ENCODE peak calls at places on chromosomes 16 and 17, in eight cellular contexts. One of them, this sample, is unnamed.

GRCh38 chr17:32719702-32720101 is 157.2 kb downstream of the MYO1D start:
- DNase-seq in heart right ventricle: no peak
- DNase-seq in GM06990: no peak
- DNase-seq in cardiac fibroblast: no peak
- DNase-seq in mucosa of descending colon: no peak
- DNase-seq in uterus: no peak
- DNase-seq in ovary: no peak
- DNase-seq in AG04450: no peak
- DNase-seq in this sample: no peak

GRCh38 chr16:21233521-21234150 is at the start of gene ANKS4B:
- DNase-seq in mucosa of descending colon: no peak
- DNase-seq in cardiac fibroblast: no peak
- DNase-seq in GM06990: no peak
- DNase-seq in heart right ventricle: no peak
- DNase-seq in AG04450: no peak
- DNase-seq in uterus: no peak
- DNase-seq in ovary: no peak
- DNase-seq in this sample: no peak

GRCh38 chr16:23280483-23280967 is 21.6 kb upstream of the SCNN1B start:
- DNase-seq in heart right ventricle: no peak
- DNase-seq in AG04450: no peak
- DNase-seq in uterus: no peak
- DNase-seq in ovary: no peak
- DNase-seq in GM06990: no peak
- DNase-seq in cardiac fibroblast: no peak
- DNase-seq in mucosa of descending colon: no peak
- DNase-seq in this sample: no peak

GRCh38 chr17:1931759-1932579 is 93.2 kb downstream of the RTN4RL1 start:
- DNase-seq in uterus: no peak
- DNase-seq in ovary: no peak
- DNase-seq in heart right ventricle: peak; percentile 25
- DNase-seq in GM06990: no peak
- DNase-seq in AG04450: no peak
- DNase-seq in mucosa of descending colon: no peak
- DNase-seq in cardiac fibroblast: no peak
- DNase-seq in this sample: no peak

GRCh38 chr17:75105269-75106080 is 4.3 kb upstream of the ARMC7 start:
- DNase-seq in heart right ventricle: no peak
- DNase-seq in cardiac fibroblast: peak; percentile 49
- DNase-seq in AG04450: no peak
- DNase-seq in uterus: no peak
- DNase-seq in ovary: no peak
- DNase-seq in GM06990: no peak
- DNase-seq in mucosa of descending colon: no peak
- DNase-seq in this sample: peak; percentile 71

GRCh38 chr16:81315271-81316175 is 761 bp downstream of the GAN start:
- DNase-seq in uterus: peak; percentile 54
- DNase-seq in mucosa of descending colon: peak; percentile 75
- DNase-seq in ovary: peak; percentile 52
- DNase-seq in AG04450: no peak
- DNase-seq in heart right ventricle: peak; percentile 53
- DNase-seq in cardiac fibroblast: peak; percentile 51
- DNase-seq in GM06990: peak; percentile 59
- DNase-seq in this sample: peak; percentile 53

GRCh38 chr17:29760279-29760721 is 137.6 kb upstream of the CORO6 start:
- DNase-seq in ovary: no peak
- DNase-seq in AG04450: no peak
- DNase-seq in mucosa of descending colon: no peak
- DNase-seq in GM06990: peak; percentile 54
- DNase-seq in heart right ventricle: no peak
- DNase-seq in cardiac fibroblast: peak; percentile 52
- DNase-seq in uterus: no peak
- DNase-seq in this sample: peak; percentile 87

GRCh38 chr17:58702045-58702476 is 9.7 kb downstream of the RAD51C start:
- DNase-seq in heart right ventricle: no peak
- DNase-seq in mucosa of descending colon: no peak
- DNase-seq in ovary: no peak
- DNase-seq in cardiac fibroblast: no peak
- DNase-seq in uterus: no peak
- DNase-seq in AG04450: no peak
- DNase-seq in GM06990: peak; percentile 68
- DNase-seq in this sample: peak; percentile 83

GRCh38 chr16:88454315-88455057 is 1.4 kb downstream of the ZFPM1 start:
- DNase-seq in ovary: no peak
- DNase-seq in cardiac fibroblast: peak; percentile 13
- DNase-seq in AG04450: no peak
- DNase-seq in uterus: no peak
- DNase-seq in heart right ventricle: no peak
- DNase-seq in GM06990: peak; percentile 61
- DNase-seq in mucosa of descending colon: peak; percentile 80
- DNase-seq in this sample: peak; percentile 69

GRCh38 chr16:84687715-84688114 is 12.1 kb upstream of the USP10 start:
- DNase-seq in heart right ventricle: no peak
- DNase-seq in AG04450: peak; percentile 67
- DNase-seq in GM06990: peak; percentile 64
- DNase-seq in mucosa of descending colon: no peak
- DNase-seq in ovary: no peak
- DNase-seq in uterus: no peak
- DNase-seq in cardiac fibroblast: peak; percentile 98
- DNase-seq in this sample: peak; percentile 91

GRCh38 chr17:15944720-15945492 is at the start of gene ADORA2B:
- DNase-seq in uterus: peak; percentile 48
- DNase-seq in heart right ventricle: peak; percentile 41
- DNase-seq in mucosa of descending colon: peak; percentile 78
- DNase-seq in ovary: peak; percentile 21
- DNase-seq in cardiac fibroblast: peak; percentile 74
- DNase-seq in GM06990: peak; percentile 69
- DNase-seq in AG04450: no peak
- DNase-seq in this sample: peak; percentile 27

GRCh38 chr17:41906465-41907184 is 12.1 kb downstream of the ACLY start:
- DNase-seq in AG04450: no peak
- DNase-seq in uterus: peak; percentile 49
- DNase-seq in cardiac fibroblast: no peak
- DNase-seq in GM06990: no peak
- DNase-seq in ovary: peak; percentile 36
- DNase-seq in mucosa of descending colon: no peak
- DNase-seq in heart right ventricle: no peak
- DNase-seq in this sample: no peak

GRCh38 chr17:34241062-34241461 is 14.0 kb upstream of the CCL2 start:
- DNase-seq in uterus: peak; percentile 69
- DNase-seq in GM06990: no peak
- DNase-seq in mucosa of descending colon: no peak
- DNase-seq in ovary: peak; percentile 42
- DNase-seq in AG04450: no peak
- DNase-seq in cardiac fibroblast: peak; percentile 61
- DNase-seq in heart right ventricle: peak; percentile 88
- DNase-seq in this sample: no peak

GRCh38 chr17:62819511-62820221 is 11.6 kb upstream of the MARCHF10 start:
- DNase-seq in heart right ventricle: peak; percentile 41
- DNase-seq in uterus: peak; percentile 62
- DNase-seq in AG04450: peak; percentile 92
- DNase-seq in GM06990: no peak
- DNase-seq in ovary: peak; percentile 58
- DNase-seq in cardiac fibroblast: peak; percentile 99
- DNase-seq in mucosa of descending colon: peak; percentile 63
- DNase-seq in this sample: no peak

GRCh38 chr17:49925916-49926315 is 43.1 kb upstream of the DLX4 start:
- DNase-seq in mucosa of descending colon: no peak
- DNase-seq in uterus: peak; percentile 56
- DNase-seq in GM06990: no peak
- DNase-seq in heart right ventricle: peak; percentile 33
- DNase-seq in AG04450: no peak
- DNase-seq in ovary: no peak
- DNase-seq in cardiac fibroblast: no peak
- DNase-seq in this sample: no peak

GRCh38 chr16:1422076-1422475 is 1.5 kb upstream of the UQCC4 start:
- DNase-seq in GM06990: no peak
- DNase-seq in uterus: no peak
- DNase-seq in heart right ventricle: no peak
- DNase-seq in ovary: no peak
- DNase-seq in AG04450: no peak
- DNase-seq in cardiac fibroblast: no peak
- DNase-seq in mucosa of descending colon: no peak
- DNase-seq in this sample: no peak

DNA sequence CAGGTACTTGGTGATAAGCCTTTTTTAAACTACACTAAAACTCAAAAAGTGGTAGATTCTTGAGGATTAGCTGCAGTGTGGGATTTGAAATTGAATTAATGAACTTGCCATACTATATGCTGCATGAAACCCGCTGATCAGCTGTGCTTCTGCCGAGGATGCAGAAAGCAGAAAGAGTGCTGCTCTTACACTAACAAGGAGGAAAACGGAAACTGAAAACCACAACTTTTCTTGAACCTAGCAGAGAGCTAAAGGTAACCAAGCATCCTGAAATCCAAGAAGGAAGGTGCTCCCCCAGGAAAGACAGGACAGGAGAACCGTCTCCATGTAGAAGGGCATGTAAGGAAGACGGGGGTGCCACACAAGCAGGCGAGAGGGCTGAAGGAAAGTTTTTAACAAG is 32.5 kb downstream of the VPS53 start:
- DNase-seq in cardiac fibroblast: no peak
- DNase-seq in mucosa of descending colon: no peak
- DNase-seq in uterus: no peak
- DNase-seq in GM06990: no peak
- DNase-seq in AG04450: no peak
- DNase-seq in ovary: no peak
- DNase-seq in heart right ventricle: no peak
- DNase-seq in this sample: peak; percentile 10
- TF ChIP-seq CTCF in cardiac fibroblast: no peak
- TF ChIP-seq CTCF in mucosa of descending colon: no peak
- TF ChIP-seq CTCF in uterus: no peak
- TF ChIP-seq CTCF in GM06990: no peak
- TF ChIP-seq CTCF in AG04450: no peak
- TF ChIP-seq CTCF in ovary: no peak
- TF ChIP-seq CTCF in heart right ventricle: no peak
- TF ChIP-seq CTCF in this sample: no peak

DNA sequence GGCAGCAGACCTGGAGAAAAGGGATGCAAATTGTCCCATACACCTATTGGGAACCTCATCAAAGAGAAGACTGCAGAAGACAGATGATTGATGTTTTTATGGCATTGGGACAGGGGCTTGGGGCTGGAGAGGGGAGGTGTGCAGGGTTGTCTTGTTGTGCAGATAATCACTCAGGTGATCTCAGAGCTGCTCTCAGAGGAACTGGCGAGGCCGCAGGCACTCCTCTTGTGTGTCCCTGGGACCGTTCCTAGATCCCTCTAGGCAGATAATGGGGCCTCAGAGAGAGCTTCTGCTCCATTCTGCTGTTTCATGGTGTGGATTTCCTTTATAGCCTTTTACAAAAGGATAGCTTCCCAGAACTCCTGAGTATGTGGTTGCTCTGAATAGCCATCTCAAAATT is 1.6 kb downstream of the RNF213 start:
- DNase-seq in heart right ventricle: no peak
- DNase-seq in ovary: no peak
- DNase-seq in GM06990: no peak
- DNase-seq in AG04450: no peak
- DNase-seq in cardiac fibroblast: no peak
- DNase-seq in uterus: no peak
- DNase-seq in mucosa of descending colon: no peak
- DNase-seq in this sample: no peak
- H3K4me3 ChIP-seq in heart right ventricle: peak overlapping the region; percentile 93
- H3K4me3 ChIP-seq in ovary: no peak overlapping the region
- H3K4me3 ChIP-seq in GM06990: no peak overlapping the region
- H3K4me3 ChIP-seq in AG04450: peak overlapping the region; percentile 79
- H3K4me3 ChIP-seq in cardiac fibroblast: peak overlapping the region; percentile 90
- H3K4me3 ChIP-seq in uterus: no peak overlapping the region
- H3K4me3 ChIP-seq in mucosa of descending colon: no peak overlapping the region
- H3K4me3 ChIP-seq in this sample: no peak overlapping the region

GRCh38 chr17:67216544-67217320 is 28.3 kb downstream of the HELZ start:
- DNase-seq in uterus: no peak
- DNase-seq in heart right ventricle: no peak
- DNase-seq in cardiac fibroblast: no peak
- DNase-seq in mucosa of descending colon: no peak
- DNase-seq in AG04450: no peak
- DNase-seq in GM06990: no peak
- DNase-seq in ovary: no peak
- DNase-seq in this sample: no peak

GRCh38 chr17:67215991-67216421 is 29.0 kb downstream of the HELZ start:
- DNase-seq in ovary: no peak
- DNase-seq in cardiac fibroblast: no peak
- DNase-seq in heart right ventricle: no peak
- DNase-seq in mucosa of descending colon: no peak
- DNase-seq in AG04450: no peak
- DNase-seq in uterus: no peak
- DNase-seq in GM06990: no peak
- DNase-seq in this sample: no peak

GRCh38 chr17:67221062-67221998 is 23.7 kb downstream of the HELZ start:
- DNase-seq in heart right ventricle: peak; percentile 42
- DNase-seq in cardiac fibroblast: peak; percentile 73
- DNase-seq in uterus: no peak
- DNase-seq in mucosa of descending colon: no peak
- DNase-seq in ovary: no peak
- DNase-seq in AG04450: no peak
- DNase-seq in GM06990: no peak
- DNase-seq in this sample: peak; percentile 63

GRCh38 chr17:67218385-67218950 is 26.5 kb downstream of the HELZ start:
- DNase-seq in cardiac fibroblast: peak; percentile 74
- DNase-seq in AG04450: no peak
- DNase-seq in mucosa of descending colon: no peak
- DNase-seq in heart right ventricle: no peak
- DNase-seq in GM06990: no peak
- DNase-seq in uterus: no peak
- DNase-seq in ovary: no peak
- DNase-seq in this sample: no peak

DNA sequence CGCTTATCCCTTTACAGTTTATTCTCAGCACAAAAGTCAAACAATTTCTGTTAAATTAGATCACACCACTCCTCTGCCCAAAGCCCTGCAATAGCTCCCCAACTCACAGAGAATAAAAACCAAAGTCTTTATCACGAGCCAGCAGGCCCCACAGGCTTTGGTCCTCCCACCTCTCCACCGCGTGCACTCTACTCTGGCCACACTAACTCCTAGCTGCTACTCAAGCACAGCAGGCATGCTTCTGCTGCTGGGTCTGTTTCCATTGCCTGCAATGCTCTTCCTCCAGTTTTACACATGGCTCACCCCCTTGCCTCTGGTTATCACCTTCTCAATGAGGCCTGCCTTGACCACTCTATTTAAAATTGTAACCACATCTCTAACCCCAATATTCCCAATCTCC is 27.6 kb downstream of the HELZ start:
- DNase-seq in ovary: no peak
- DNase-seq in AG04450: no peak
- DNase-seq in cardiac fibroblast: no peak
- DNase-seq in mucosa of descending colon: no peak
- DNase-seq in uterus: no peak
- DNase-seq in GM06990: no peak
- DNase-seq in heart right ventricle: no peak
- DNase-seq in this sample: no peak
- TF ChIP-seq CTCF in ovary: no peak
- TF ChIP-seq CTCF in AG04450: no peak
- TF ChIP-seq CTCF in cardiac fibroblast: no peak
- TF ChIP-seq CTCF in mucosa of descending colon: no peak
- TF ChIP-seq CTCF in uterus: no peak
- TF ChIP-seq CTCF in GM06990: no peak
- TF ChIP-seq CTCF in heart right ventricle: no peak
- TF ChIP-seq CTCF in this sample: no peak

DNA sequence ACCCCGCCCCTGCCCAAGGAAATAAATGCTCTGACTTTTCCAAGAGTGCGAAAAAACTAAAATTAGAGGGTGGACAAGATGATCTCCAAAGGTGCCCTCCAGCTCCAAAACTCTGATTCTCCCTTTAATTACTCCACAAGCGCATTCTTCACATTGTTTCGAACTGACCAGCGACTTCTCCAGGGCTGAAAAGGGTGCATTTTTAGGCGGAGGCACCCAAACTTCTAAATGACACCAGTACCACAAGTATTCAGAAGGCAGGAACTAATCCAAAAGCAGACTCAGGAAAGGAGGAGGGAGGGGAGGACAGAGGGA is 750 bp downstream of the ZFHX3 start:
- DNase-seq in cardiac fibroblast: peak; percentile 86
- DNase-seq in heart right ventricle: no peak
- DNase-seq in GM06990: no peak
- DNase-seq in ovary: no peak
- DNase-seq in mucosa of descending colon: no peak
- DNase-seq in AG04450: no peak
- DNase-seq in uterus: no peak
- DNase-seq in this sample: no peak
- H3K4me3 ChIP-seq in cardiac fibroblast: peak overlapping the region; percentile 74
- H3K4me3 ChIP-seq in heart right ventricle: peak overlapping the region; percentile 89
- H3K4me3 ChIP-seq in GM06990: peak overlapping the region; percentile 77
- H3K4me3 ChIP-seq in ovary: peak overlapping the region; percentile 85
- H3K4me3 ChIP-seq in mucosa of descending colon: no peak overlapping the region
- H3K4me3 ChIP-seq in AG04450: peak overlapping the region; percentile 68
- H3K4me3 ChIP-seq in uterus: peak overlapping the region; percentile 92
- H3K4me3 ChIP-seq in this sample: peak overlapping the region; percentile 77

This sample was measured in GM12865.